ENCODE peak calls at places on chromosomes 3 and 15, in ten cellular contexts. L is GM12865, J is IMR-90, C is astrocyte of the spinal cord, I is B cell, U is psoas muscle, T is heart right ventricle, M is HFF-Myc, S is fibroblast of mammary gland, R is fibroblast of pulmonary artery. W is an unnamed sample.

GRCh38 chr3:107651782-107652181 is 129.0 kb downstream of the BBX start:
- DNase-seq in L (peak), I (no peak), J (no peak), M (no peak), S (no peak), U (no peak), C (no peak), R (no peak), T (no peak), W (no peak)

GRCh38 chr15:83206971-83207621 is 527 bp downstream of the HDGFL3 start:
- DNase-seq in J (no peak), T (peak), S (no peak), I (peak), C (peak), U (peak), L (peak), M (no peak), R (peak), W (peak)

GRCh38 chr3:34382859-34383258 is 584.4 kb downstream of the PDCD6IP start:
- DNase-seq in I (no peak), C (no peak), U (no peak), L (no peak), R (no peak), T (no peak), J (no peak), S (no peak), M (no peak), W (no peak)

GRCh38 chr3:148697311-148698189 is at the start of gene AGTR1:
- DNase-seq in R (peak), I (no peak), L (no peak), T (peak), M (no peak), S (peak), J (peak), C (peak), U (peak), W (peak)

GRCh38 chr3:148223266-148223665 is 474.4 kb upstream of the AGTR1 start:
- DNase-seq in L (no peak), C (peak), U (no peak), S (peak), M (no peak), T (no peak), J (no peak), R (no peak), I (no peak), W (no peak)

GRCh38 chr15:45802140-45802539 is 167.3 kb downstream of the SQOR start:
- DNase-seq in R (no peak), C (no peak), I (no peak), T (no peak), S (no peak), J (no peak), M (no peak), L (no peak), U (no peak), W (no peak)

GRCh38 chr3:138186216-138186615 is 885 bp upstream of the ARMC8 start:
- DNase-seq in U (no peak), M (no peak), L (no peak), T (no peak), S (no peak), J (no peak), C (no peak), I (no peak), R (no peak), W (no peak)

GRCh38 chr3:90129710-90130109 is 1022.3 kb downstream of the EPHA3 start:
- DNase-seq in M (no peak), L (no peak), C (no peak), J (no peak), T (no peak), S (no peak), I (no peak), U (no peak), R (no peak), W (no peak)

GRCh38 chr15:55106155-55106554 is 90.6 kb downstream of the RSL24D1 start:
- DNase-seq in L (no peak), R (no peak), M (no peak), S (peak), I (no peak), T (no peak), C (no peak), U (no peak), J (no peak), W (no peak)

GRCh38 chr3:30481241-30481640 is 125.2 kb upstream of the TGFBR2 start:
- DNase-seq in T (no peak), C (no peak), M (no peak), J (no peak), R (no peak), L (no peak), U (no peak), I (no peak), S (no peak), W (no peak)

GRCh38 chr3:138694287-138695007 is 85.9 kb downstream of the FAIM start:
- DNase-seq in M (peak), U (no peak), L (no peak), I (no peak), C (peak), R (peak), S (peak), J (peak), T (no peak), W (no peak)

GRCh38 chr3:171461087-171461917 is 1.1 kb upstream of the TNIK start:
- DNase-seq in J (peak), U (no peak), S (no peak), T (no peak), M (no peak), R (peak), C (peak), L (peak), I (no peak), W (peak)

GRCh38 chr3:179973024-179973423 is 63.7 kb downstream of the PEX5L start:
- DNase-seq in S (peak), R (no peak), J (no peak), T (no peak), I (no peak), C (no peak), M (no peak), L (no peak), U (no peak), W (no peak)

DNA sequence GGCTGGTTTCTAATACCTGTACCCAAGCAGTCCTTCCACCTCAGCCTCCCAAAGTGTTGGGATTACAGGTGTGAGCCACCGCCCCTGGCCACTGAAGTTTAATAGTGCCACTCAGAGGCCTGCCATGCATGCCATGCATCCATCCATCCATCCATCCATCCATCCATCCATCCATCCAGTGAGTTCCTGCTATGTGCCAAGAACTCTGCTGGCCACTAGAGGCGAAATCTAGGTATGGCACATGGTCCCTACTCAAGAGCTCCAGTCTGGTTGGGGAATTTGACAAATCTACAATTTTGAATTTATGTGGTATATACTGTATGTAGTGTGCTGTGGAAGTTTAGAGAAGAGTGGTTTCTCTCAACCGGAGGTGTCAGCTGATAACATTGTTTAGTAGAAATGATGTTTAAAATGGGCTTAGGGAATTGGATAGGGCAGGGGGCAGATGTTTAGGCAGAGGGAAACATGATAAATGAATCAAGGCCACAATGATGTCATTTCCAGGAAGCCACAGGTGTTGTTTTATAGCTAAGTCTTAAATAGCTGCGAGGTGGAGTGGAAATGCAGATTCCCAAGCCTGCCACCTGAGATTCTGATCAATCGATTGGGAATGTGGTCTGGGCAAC is 384.4 kb upstream of the C2CD4B start:
- DNase-seq in I (no peak), L (peak), M (no peak), U (no peak), R (peak), J (peak), C (peak), S (peak), T (no peak), W (no peak)
- TF ChIP-seq CTCF in I (peak), L (peak), M (peak), U (peak), R (peak), J (peak), C (peak), S (peak), T (peak), W (peak)

DNA sequence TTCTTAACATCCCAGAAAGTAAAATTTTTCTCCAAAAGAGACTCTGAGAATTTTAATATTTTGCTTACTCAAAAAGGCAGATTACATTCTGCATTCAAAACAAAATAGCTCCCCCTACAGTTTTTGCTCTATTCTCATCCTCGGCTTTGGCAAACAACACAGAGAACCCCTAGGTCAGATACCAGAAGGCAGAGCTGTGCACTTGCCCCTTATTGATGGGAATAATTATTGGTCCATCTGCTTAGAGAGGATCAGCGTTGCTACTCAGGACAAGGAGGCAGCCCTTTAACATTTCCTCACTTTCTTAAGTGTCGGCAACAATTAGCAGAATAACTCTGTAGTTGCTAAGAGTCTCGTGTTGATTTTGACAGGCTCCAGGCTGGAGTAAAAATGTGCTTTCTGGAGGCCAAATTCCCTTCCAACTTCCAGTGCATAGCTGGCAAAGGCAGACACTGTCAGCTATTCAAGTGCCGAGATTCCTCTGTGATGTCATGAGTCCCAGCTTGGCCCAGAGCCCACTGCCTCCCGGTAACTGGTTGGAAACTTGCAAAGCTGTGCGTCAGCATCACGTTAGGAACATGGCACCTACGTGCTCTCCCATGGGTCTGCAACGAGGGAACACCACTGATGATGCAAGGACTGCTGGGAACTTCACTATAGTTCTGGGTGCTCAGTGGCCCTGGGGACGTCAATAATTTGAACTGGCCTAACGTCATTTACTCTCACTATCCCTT is 482.7 kb upstream of the ADAMTS9 start:
- DNase-seq in R (peak), S (peak), I (no peak), M (no peak), U (peak), C (peak), T (peak), J (peak), L (no peak), W (no peak)
- TF ChIP-seq CTCF in R (peak), S (peak), I (no peak), M (peak), U (peak), C (peak), T (peak), J (peak), L (no peak), W (no peak)

GRCh38 chr3:112297714-112298113 is 3.7 kb upstream of the SLC9C1 start:
- DNase-seq in M (no peak), R (no peak), S (no peak), I (no peak), L (peak), U (no peak), T (no peak), J (no peak), C (no peak), W (no peak)
- TF ChIP-seq CTCF in M (no peak), R (no peak), S (no peak), I (peak), L (no peak), U (no peak), T (no peak), J (no peak), C (no peak), W (no peak)

DNA sequence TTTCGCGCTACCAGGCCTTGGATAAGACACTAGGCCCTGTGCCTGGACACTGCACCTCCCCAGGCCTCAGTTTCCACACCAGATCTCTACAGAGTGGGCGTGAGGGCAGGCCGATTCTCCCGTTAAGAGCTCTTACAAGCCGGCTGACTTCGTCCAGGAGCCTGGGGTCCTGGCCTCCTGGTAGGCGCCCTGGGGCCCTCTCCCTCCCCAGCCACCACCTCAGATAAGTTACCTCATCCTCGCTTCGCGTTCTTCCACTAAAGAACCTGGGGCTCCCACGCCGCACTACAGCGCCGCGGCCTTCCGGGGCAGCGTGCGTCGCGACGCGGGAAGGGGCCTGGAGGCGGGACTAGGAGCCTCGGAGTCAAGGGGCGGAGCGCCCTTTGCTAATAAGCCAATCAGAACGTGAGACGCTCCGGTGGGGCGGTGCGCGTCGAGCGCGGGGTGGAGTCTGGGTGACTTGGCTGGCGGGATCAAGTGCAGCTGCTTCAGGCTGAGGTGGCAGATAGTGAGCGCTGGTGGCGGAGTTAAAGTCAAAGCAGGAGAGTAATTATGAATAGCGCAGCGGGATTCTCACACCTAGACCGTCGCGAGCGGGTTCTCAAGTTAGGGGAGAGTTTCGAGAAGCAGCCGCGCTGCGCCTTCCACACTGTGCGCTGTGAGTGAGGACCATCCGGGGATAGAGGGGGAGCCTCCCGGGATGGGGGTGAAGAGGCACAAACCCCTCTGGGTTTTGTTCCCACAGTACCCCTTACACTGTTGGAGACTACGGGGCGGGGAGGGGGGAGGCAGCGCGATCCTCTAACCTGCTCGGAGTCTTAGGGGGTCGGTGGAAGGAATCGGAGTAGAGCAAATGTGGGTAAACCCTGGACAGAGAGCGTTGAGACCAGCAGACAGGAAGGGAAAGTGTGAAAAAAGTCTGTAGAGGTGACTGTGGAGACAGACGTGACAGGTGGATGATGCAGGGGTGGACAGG is at the start of the genes EAF2 and IQCB1:
- DNase-seq in L (peak), U (peak), C (peak), I (peak), T (peak), J (peak), R (peak), S (peak), M (peak), W (peak)
- TF ChIP-seq CTCF in L (no peak), U (peak), C (no peak), I (no peak), T (peak), J (peak), R (no peak), S (no peak), M (no peak), W (no peak)

DNA sequence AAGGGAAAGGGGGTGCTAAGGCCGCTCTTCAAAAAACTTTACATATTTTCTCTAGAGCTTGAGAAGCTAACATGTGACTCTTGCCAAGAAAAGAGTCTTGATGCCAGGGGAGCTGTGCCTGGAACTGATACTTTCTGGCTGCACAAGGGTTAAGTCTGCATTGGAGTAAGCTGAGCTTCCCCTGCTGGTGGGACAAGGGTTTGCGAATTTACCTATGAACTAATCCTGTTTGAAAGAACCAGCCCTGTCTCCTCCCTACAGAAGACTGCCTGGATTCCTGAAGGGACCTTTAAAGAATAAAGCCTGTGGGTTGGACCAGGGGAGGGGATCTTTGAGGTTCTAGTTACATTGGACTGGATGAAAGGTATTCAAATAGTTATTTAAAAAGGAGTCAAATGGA is 58.3 kb upstream of the EPHA3 start:
- DNase-seq in C (no peak), R (no peak), J (peak), U (no peak), L (peak), S (no peak), T (no peak), I (no peak), M (no peak), W (no peak)
- TF ChIP-seq CTCF in C (peak), R (no peak), J (peak), U (no peak), L (no peak), S (no peak), T (no peak), I (no peak), M (peak), W (no peak)

DNA sequence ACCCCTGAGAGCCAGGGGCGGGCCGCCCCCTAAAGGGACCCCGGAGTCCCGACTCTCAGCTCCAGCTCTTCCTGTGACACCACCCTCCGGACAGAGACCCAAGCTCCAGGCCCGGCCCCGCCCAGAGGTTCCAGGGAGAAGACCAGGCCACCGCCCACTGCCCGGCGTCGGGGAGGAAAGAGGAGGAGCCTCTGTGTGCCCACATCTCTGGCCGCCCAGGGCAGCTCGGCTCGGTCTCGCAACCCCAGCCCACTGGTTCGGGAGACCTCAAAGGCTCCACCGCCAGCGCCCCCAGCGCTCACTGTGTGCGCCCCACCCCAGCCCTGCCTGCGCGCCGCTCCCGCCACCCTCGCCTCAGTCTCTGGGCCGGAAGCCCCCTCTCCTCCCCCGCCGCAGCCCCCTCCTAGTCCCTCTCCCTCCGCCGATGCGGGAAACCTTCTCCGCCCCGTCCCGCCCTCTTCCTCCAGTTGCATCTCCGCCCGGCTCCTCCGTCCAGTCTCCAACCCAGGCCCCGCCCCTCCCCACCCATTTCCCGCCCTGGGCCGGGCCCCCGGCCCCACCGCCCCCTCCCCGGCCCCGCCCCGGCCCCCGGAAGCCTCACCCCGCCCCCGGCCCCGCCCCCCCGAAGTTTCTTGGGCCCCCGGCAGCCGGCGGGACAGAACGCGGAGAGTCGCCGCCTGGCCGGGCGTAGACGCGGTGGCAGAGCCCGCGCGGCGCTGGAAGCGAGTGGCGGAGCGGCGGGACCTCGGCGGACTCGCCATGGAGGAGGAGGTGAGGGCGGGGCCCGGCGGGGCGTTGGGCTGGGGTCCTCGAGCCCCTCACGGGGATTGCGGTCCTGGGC is at the start of gene PLEKHO2:
- DNase-seq in L (peak), C (peak), T (peak), R (peak), M (peak), S (peak), J (peak), U (peak), I (peak), W (peak)
- TF ChIP-seq CTCF in L (peak), C (peak), T (peak), R (peak), M (no peak), S (no peak), J (peak), U (peak), I (peak), W (no peak)

DNA sequence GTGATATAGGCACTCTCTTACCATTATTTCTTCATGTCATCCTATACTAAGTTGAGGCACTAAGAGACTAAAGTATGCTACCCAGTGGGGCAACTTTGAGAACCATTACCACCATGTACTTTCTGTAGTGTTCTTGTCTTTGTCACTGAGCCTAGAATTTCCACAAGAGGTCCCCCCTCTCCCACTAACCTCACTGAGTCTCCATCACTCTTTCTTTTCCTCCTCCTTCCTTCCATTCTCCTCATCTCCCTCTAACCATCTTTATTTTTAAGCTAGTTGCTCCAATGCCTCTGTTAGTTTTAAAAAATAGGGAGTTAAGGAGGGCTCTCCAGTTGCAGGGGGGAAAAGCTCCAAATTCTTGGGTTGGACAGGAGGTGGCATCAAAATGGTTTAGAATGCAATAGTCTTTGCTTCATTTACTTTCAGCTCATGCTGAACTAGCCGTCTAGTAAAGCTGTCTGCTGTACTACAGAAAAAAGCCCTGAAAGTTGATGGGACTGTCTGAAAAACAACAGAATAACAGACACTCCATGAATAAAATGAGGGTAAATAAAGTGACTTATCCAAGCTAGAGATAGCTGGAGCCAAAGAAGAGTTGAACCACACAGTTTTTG is 85.1 kb upstream of the MYRIP start:
- DNase-seq in U (no peak), S (peak), T (no peak), R (peak), C (no peak), M (no peak), L (no peak), I (no peak), J (no peak), W (no peak)
- TF ChIP-seq CTCF in U (peak), S (peak), T (peak), R (peak), C (peak), M (peak), L (no peak), I (no peak), J (no peak), W (no peak)

GRCh38 chr3:98548544-98548943 is 16.8 kb downstream of the GPR15 start:
- DNase-seq in S (no peak), C (no peak), U (no peak), M (no peak), J (no peak), R (no peak), I (no peak), L (no peak), T (no peak), W (no peak)

GRCh38 chr3:98551754-98552153 is 20.0 kb downstream of the GPR15 start:
- DNase-seq in T (no peak), U (no peak), M (no peak), I (no peak), S (no peak), L (peak), C (no peak), R (no peak), J (no peak), W (no peak)

GRCh38 chr3:98553021-98553563 is 21.3 kb downstream of the GPR15 start:
- DNase-seq in T (no peak), R (no peak), M (no peak), I (no peak), S (no peak), U (no peak), L (peak), J (no peak), C (no peak), W (no peak)

GRCh38 chr3:98552232-98553020 is 20.6 kb downstream of the GPR15 start:
- DNase-seq in S (no peak), I (no peak), R (no peak), U (no peak), M (no peak), L (no peak), T (no peak), C (no peak), J (no peak), W (no peak)

GRCh38 chr3:98550833-98551232 is 19.1 kb downstream of the GPR15 start:
- DNase-seq in S (no peak), C (no peak), T (no peak), R (no peak), J (no peak), U (no peak), L (no peak), M (no peak), I (no peak), W (no peak)
- TF ChIP-seq CTCF in S (no peak), C (no peak), T (no peak), R (no peak), J (no peak), U (no peak), L (peak), M (no peak), I (no peak), W (no peak)

W was measured in GM13976.